ENCODE peak calls at places on chromosomes 7 and 10, in five cellular contexts. B is foreskin fibroblast, W is caudate nucleus, E is epithelial cell of esophagus, C is choroid plexus epithelial cell. S is an unnamed sample.

GRCh38 chr10:34916368-34916767 is 101.3 kb upstream of the PARD3 start:
- DNase-seq in C (peak; percentile 95), B (peak; percentile 76), E (peak; percentile 87), W (no peak), S (no peak)

GRCh38 chr7:33831389-33832118 is 73.8 kb upstream of the BMPER start:
- DNase-seq in W (no peak), E (peak; percentile 45), C (peak; percentile 53), B (no peak), S (no peak)

GRCh38 chr7:100885440-100886141 is 3.9 kb downstream of the UFSP1 start:
- DNase-seq in C (no peak), W (no peak), E (no peak), B (no peak), S (no peak)

GRCh38 chr10:108112218-108112617 is 947.7 kb upstream of the SORCS1 start:
- DNase-seq in B (no peak), E (peak; percentile 30), W (no peak), C (peak; percentile 4), S (no peak)

GRCh38 chr10:12568391-12568790 is 219.0 kb downstream of the CAMK1D start:
- DNase-seq in E (no peak), W (no peak), C (no peak), B (no peak), S (no peak)

GRCh38 chr7:116709336-116709735 is 37.3 kb downstream of the MET start:
- DNase-seq in W (no peak), B (no peak), C (no peak), E (peak; percentile 69), S (no peak)

GRCh38 chr10:17671307-17671706 is 27.4 kb downstream of the STAM start:
- DNase-seq in E (no peak), B (no peak), C (peak; percentile 41), W (no peak), S (no peak)

GRCh38 chr7:155533120-155533826 is 13.1 kb downstream of the CNPY1 start:
- DNase-seq in W (no peak), E (no peak), C (peak; percentile 4), B (no peak), S (no peak)

GRCh38 chr7:117816727-117817126 is 56.5 kb downstream of the CTTNBP2 start:
- DNase-seq in E (peak; percentile 22), W (no peak), B (no peak), C (no peak), S (no peak)

GRCh38 chr10:71638087-71638576 is 81.4 kb downstream of the C10orf105 start:
- DNase-seq in C (no peak), E (peak; percentile 3), B (no peak), W (no peak), S (no peak)

S was measured in D721Med.